ENCODE peak calls at places on chromosomes 5 and 9, in eight cellular contexts. One of them, this sample, is unnamed.

GRCh38 chr5:26877154-26877553 is 161.2 kb downstream of the CDH9 start:
- DNase-seq in heart left ventricle: no peak
- DNase-seq in natural killer cell: no peak
- DNase-seq in adipocyte: no peak
- DNase-seq in AG04449: no peak
- DNase-seq in HT1080: no peak
- DNase-seq in stimulated activated CD4-positive, alpha-beta T cell treated with anti-CD3 and anti-CD28 coated beads, Interleukin-4, amount 100 ng/mL, for 24 hours: no peak
- DNase-seq in PC-3: no peak
- DNase-seq in this sample: no peak

GRCh38 chr9:129077236-129077635 is 3.7 kb upstream of the DOLPP1 start:
- DNase-seq in PC-3: no peak
- DNase-seq in heart left ventricle: no peak
- DNase-seq in natural killer cell: no peak
- DNase-seq in stimulated activated CD4-positive, alpha-beta T cell treated with anti-CD3 and anti-CD28 coated beads, Interleukin-4, amount 100 ng/mL, for 24 hours: no peak
- DNase-seq in adipocyte: no peak
- DNase-seq in AG04449: no peak
- DNase-seq in HT1080: no peak
- DNase-seq in this sample: no peak

GRCh38 chr5:168104811-168105481 is 186.5 kb upstream of the WWC1 start:
- DNase-seq in AG04449: no peak
- DNase-seq in stimulated activated CD4-positive, alpha-beta T cell treated with anti-CD3 and anti-CD28 coated beads, Interleukin-4, amount 100 ng/mL, for 24 hours: no peak
- DNase-seq in HT1080: no peak
- DNase-seq in PC-3: no peak
- DNase-seq in adipocyte: no peak
- DNase-seq in heart left ventricle: no peak
- DNase-seq in natural killer cell: no peak
- DNase-seq in this sample: no peak

GRCh38 chr9:129840024-129840423 is 4.8 kb downstream of the USP20 start:
- DNase-seq in AG04449: no peak
- DNase-seq in HT1080: no peak
- DNase-seq in stimulated activated CD4-positive, alpha-beta T cell treated with anti-CD3 and anti-CD28 coated beads, Interleukin-4, amount 100 ng/mL, for 24 hours: no peak
- DNase-seq in adipocyte: no peak
- DNase-seq in PC-3: no peak
- DNase-seq in heart left ventricle: no peak
- DNase-seq in natural killer cell: no peak
- DNase-seq in this sample: no peak

GRCh38 chr9:101463397-101463796 is 27.8 kb upstream of the ALDOB start:
- DNase-seq in AG04449: no peak
- DNase-seq in PC-3: peak; percentile 4
- DNase-seq in adipocyte: no peak
- DNase-seq in HT1080: peak; percentile 35
- DNase-seq in natural killer cell: no peak
- DNase-seq in heart left ventricle: no peak
- DNase-seq in stimulated activated CD4-positive, alpha-beta T cell treated with anti-CD3 and anti-CD28 coated beads, Interleukin-4, amount 100 ng/mL, for 24 hours: no peak
- DNase-seq in this sample: no peak

GRCh38 chr5:172746725-172747124 is 24.3 kb downstream of the DUSP1 start:
- DNase-seq in stimulated activated CD4-positive, alpha-beta T cell treated with anti-CD3 and anti-CD28 coated beads, Interleukin-4, amount 100 ng/mL, for 24 hours: no peak
- DNase-seq in heart left ventricle: no peak
- DNase-seq in PC-3: no peak
- DNase-seq in AG04449: no peak
- DNase-seq in HT1080: no peak
- DNase-seq in natural killer cell: no peak
- DNase-seq in adipocyte: no peak
- DNase-seq in this sample: no peak

GRCh38 chr9:104971521-104971920 is 43.6 kb upstream of the ABCA1 start:
- DNase-seq in adipocyte: no peak
- DNase-seq in natural killer cell: no peak
- DNase-seq in AG04449: no peak
- DNase-seq in HT1080: no peak
- DNase-seq in PC-3: no peak
- DNase-seq in heart left ventricle: no peak
- DNase-seq in stimulated activated CD4-positive, alpha-beta T cell treated with anti-CD3 and anti-CD28 coated beads, Interleukin-4, amount 100 ng/mL, for 24 hours: no peak
- DNase-seq in this sample: no peak

GRCh38 chr5:90878549-90879196 is 320.1 kb downstream of the ADGRV1 start:
- DNase-seq in AG04449: no peak
- DNase-seq in adipocyte: peak; percentile 14
- DNase-seq in heart left ventricle: peak; percentile 16
- DNase-seq in natural killer cell: no peak
- DNase-seq in PC-3: peak; percentile 59
- DNase-seq in HT1080: peak; percentile 52
- DNase-seq in stimulated activated CD4-positive, alpha-beta T cell treated with anti-CD3 and anti-CD28 coated beads, Interleukin-4, amount 100 ng/mL, for 24 hours: no peak
- DNase-seq in this sample: no peak

GRCh38 chr5:32489791-32490581 is 45.4 kb upstream of the ZFR start:
- DNase-seq in natural killer cell: peak; percentile 48
- DNase-seq in heart left ventricle: peak; percentile 81
- DNase-seq in stimulated activated CD4-positive, alpha-beta T cell treated with anti-CD3 and anti-CD28 coated beads, Interleukin-4, amount 100 ng/mL, for 24 hours: peak; percentile 80
- DNase-seq in adipocyte: peak; percentile 98
- DNase-seq in PC-3: peak; percentile 86
- DNase-seq in AG04449: no peak
- DNase-seq in HT1080: peak; percentile 59
- DNase-seq in this sample: no peak

GRCh38 chr9:98373622-98374021 is 118.2 kb upstream of the TBC1D2 start:
- DNase-seq in heart left ventricle: no peak
- DNase-seq in AG04449: no peak
- DNase-seq in stimulated activated CD4-positive, alpha-beta T cell treated with anti-CD3 and anti-CD28 coated beads, Interleukin-4, amount 100 ng/mL, for 24 hours: no peak
- DNase-seq in PC-3: no peak
- DNase-seq in adipocyte: no peak
- DNase-seq in HT1080: peak; percentile 42
- DNase-seq in natural killer cell: no peak
- DNase-seq in this sample: no peak

GRCh38 chr5:87940775-87941174 is 327.9 kb downstream of the TMEM161B start:
- DNase-seq in adipocyte: no peak
- DNase-seq in AG04449: no peak
- DNase-seq in HT1080: no peak
- DNase-seq in natural killer cell: no peak
- DNase-seq in heart left ventricle: no peak
- DNase-seq in PC-3: no peak
- DNase-seq in stimulated activated CD4-positive, alpha-beta T cell treated with anti-CD3 and anti-CD28 coated beads, Interleukin-4, amount 100 ng/mL, for 24 hours: no peak
- DNase-seq in this sample: no peak

GRCh38 chr9:21711504-21711903 is 90.9 kb upstream of the MTAP start:
- DNase-seq in PC-3: no peak
- DNase-seq in natural killer cell: no peak
- DNase-seq in heart left ventricle: no peak
- DNase-seq in HT1080: peak; percentile 59
- DNase-seq in stimulated activated CD4-positive, alpha-beta T cell treated with anti-CD3 and anti-CD28 coated beads, Interleukin-4, amount 100 ng/mL, for 24 hours: peak; percentile 35
- DNase-seq in adipocyte: no peak
- DNase-seq in AG04449: no peak
- DNase-seq in this sample: no peak

GRCh38 chr9:131394464-131395026 is 659 bp downstream of the PRRC2B start:
- DNase-seq in heart left ventricle: peak; percentile 67
- DNase-seq in natural killer cell: peak; percentile 63
- DNase-seq in stimulated activated CD4-positive, alpha-beta T cell treated with anti-CD3 and anti-CD28 coated beads, Interleukin-4, amount 100 ng/mL, for 24 hours: peak; percentile 47
- DNase-seq in HT1080: no peak
- DNase-seq in PC-3: no peak
- DNase-seq in adipocyte: peak; percentile 78
- DNase-seq in AG04449: no peak
- DNase-seq in this sample: no peak

GRCh38 chr5:158283341-158283740 is 424.4 kb upstream of the CLINT1 start:
- DNase-seq in natural killer cell: no peak
- DNase-seq in heart left ventricle: no peak
- DNase-seq in PC-3: no peak
- DNase-seq in HT1080: no peak
- DNase-seq in stimulated activated CD4-positive, alpha-beta T cell treated with anti-CD3 and anti-CD28 coated beads, Interleukin-4, amount 100 ng/mL, for 24 hours: no peak
- DNase-seq in adipocyte: peak; percentile 27
- DNase-seq in AG04449: no peak
- DNase-seq in this sample: no peak

GRCh38 chr9:115008536-115008935 is 78.1 kb upstream of the TNFSF8 start:
- DNase-seq in adipocyte: peak; percentile 86
- DNase-seq in PC-3: peak; percentile 78
- DNase-seq in heart left ventricle: no peak
- DNase-seq in natural killer cell: no peak
- DNase-seq in stimulated activated CD4-positive, alpha-beta T cell treated with anti-CD3 and anti-CD28 coated beads, Interleukin-4, amount 100 ng/mL, for 24 hours: peak; percentile 46
- DNase-seq in AG04449: peak; percentile 65
- DNase-seq in HT1080: peak; percentile 96
- DNase-seq in this sample: no peak

GRCh38 chr5:95238560-95239325 is 46.2 kb downstream of the MCTP1 start:
- DNase-seq in adipocyte: peak; percentile 61
- DNase-seq in heart left ventricle: no peak
- DNase-seq in PC-3: peak; percentile 54
- DNase-seq in stimulated activated CD4-positive, alpha-beta T cell treated with anti-CD3 and anti-CD28 coated beads, Interleukin-4, amount 100 ng/mL, for 24 hours: no peak
- DNase-seq in HT1080: peak; percentile 70
- DNase-seq in natural killer cell: no peak
- DNase-seq in AG04449: no peak
- DNase-seq in this sample: no peak

GRCh38 chr9:78289474-78289873 is 7.5 kb upstream of the PSAT1 start:
- DNase-seq in heart left ventricle: no peak
- DNase-seq in stimulated activated CD4-positive, alpha-beta T cell treated with anti-CD3 and anti-CD28 coated beads, Interleukin-4, amount 100 ng/mL, for 24 hours: no peak
- DNase-seq in AG04449: no peak
- DNase-seq in PC-3: no peak
- DNase-seq in HT1080: no peak
- DNase-seq in natural killer cell: no peak
- DNase-seq in adipocyte: no peak
- DNase-seq in this sample: no peak

GRCh38 chr9:70607926-70608325 is 193.5 kb upstream of the KLF9 start:
- DNase-seq in PC-3: no peak
- DNase-seq in heart left ventricle: no peak
- DNase-seq in HT1080: no peak
- DNase-seq in natural killer cell: no peak
- DNase-seq in adipocyte: no peak
- DNase-seq in AG04449: no peak
- DNase-seq in stimulated activated CD4-positive, alpha-beta T cell treated with anti-CD3 and anti-CD28 coated beads, Interleukin-4, amount 100 ng/mL, for 24 hours: no peak
- DNase-seq in this sample: no peak

GRCh38 chr5:134784946-134785620 is 26.5 kb downstream of the DDX46 start:
- DNase-seq in natural killer cell: no peak
- DNase-seq in heart left ventricle: no peak
- DNase-seq in AG04449: no peak
- DNase-seq in PC-3: no peak
- DNase-seq in adipocyte: peak; percentile 27
- DNase-seq in stimulated activated CD4-positive, alpha-beta T cell treated with anti-CD3 and anti-CD28 coated beads, Interleukin-4, amount 100 ng/mL, for 24 hours: no peak
- DNase-seq in HT1080: no peak
- DNase-seq in this sample: no peak

GRCh38 chr5:141182248-141182647 is at the start of gene PCDHB16:
- DNase-seq in adipocyte: peak; percentile 69
- DNase-seq in heart left ventricle: peak; percentile 55
- DNase-seq in PC-3: no peak
- DNase-seq in AG04449: no peak
- DNase-seq in HT1080: peak; percentile 3
- DNase-seq in natural killer cell: no peak
- DNase-seq in stimulated activated CD4-positive, alpha-beta T cell treated with anti-CD3 and anti-CD28 coated beads, Interleukin-4, amount 100 ng/mL, for 24 hours: no peak
- DNase-seq in this sample: no peak

GRCh38 chr9:75626860-75627259 is 263.6 kb upstream of the PCSK5 start:
- DNase-seq in stimulated activated CD4-positive, alpha-beta T cell treated with anti-CD3 and anti-CD28 coated beads, Interleukin-4, amount 100 ng/mL, for 24 hours: no peak
- DNase-seq in natural killer cell: no peak
- DNase-seq in HT1080: no peak
- DNase-seq in PC-3: no peak
- DNase-seq in heart left ventricle: no peak
- DNase-seq in AG04449: no peak
- DNase-seq in adipocyte: no peak
- DNase-seq in this sample: no peak

GRCh38 chr5:166276006-166276405 is 2015.4 kb upstream of the WWC1 start:
- DNase-seq in PC-3: peak; percentile 14
- DNase-seq in adipocyte: no peak
- DNase-seq in heart left ventricle: no peak
- DNase-seq in natural killer cell: no peak
- DNase-seq in stimulated activated CD4-positive, alpha-beta T cell treated with anti-CD3 and anti-CD28 coated beads, Interleukin-4, amount 100 ng/mL, for 24 hours: no peak
- DNase-seq in AG04449: no peak
- DNase-seq in HT1080: peak; percentile 59
- DNase-seq in this sample: no peak

GRCh38 chr9:99181621-99182020 is 40.1 kb downstream of the ALG2 start:
- DNase-seq in stimulated activated CD4-positive, alpha-beta T cell treated with anti-CD3 and anti-CD28 coated beads, Interleukin-4, amount 100 ng/mL, for 24 hours: no peak
- DNase-seq in adipocyte: no peak
- DNase-seq in PC-3: no peak
- DNase-seq in heart left ventricle: no peak
- DNase-seq in AG04449: no peak
- DNase-seq in HT1080: peak; percentile 63
- DNase-seq in natural killer cell: no peak
- DNase-seq in this sample: no peak